ENCODE peak calls at places on chromosomes 16 and 17, in six cellular contexts. V is thyroid gland, I is fibroblast of villous mesenchyme, K is tibial artery, D is heart right ventricle, F is cardiac fibroblast. S is an unnamed sample.
A peak's percentile ranks its signal among the peaks of the same experiment; 100 is the strongest.

GRCh38 chr16:67883872-67884261 is 818 bp upstream of the NRN1L start:
- DNase-seq in F (peak; percentile 65), V (peak; percentile 73), D (peak; percentile 70), K (peak; percentile 76), I (peak; percentile 47), S (peak; percentile 74)

GRCh38 chr16:64440421-64440831 is 681.4 kb downstream of the CDH11 start:
- DNase-seq in V (peak; percentile 7), F (peak; percentile 93), K (no peak), D (no peak), I (peak; percentile 81), S (peak; percentile 95)

GRCh38 chr16:67268136-67268579 is 11.2 kb upstream of the PLEKHG4 start:
- DNase-seq in V (no peak), K (peak; percentile 83), F (peak; percentile 97), D (no peak), I (peak; percentile 92), S (peak; percentile 84)

GRCh38 chr16:497258-497657 is 30.3 kb upstream of the CAPN15 start:
- DNase-seq in I (no peak), V (no peak), F (no peak), D (no peak), K (no peak), S (no peak)

GRCh38 chr16:53518550-53519416 is 15.8 kb upstream of the AKTIP start:
- DNase-seq in V (no peak), I (peak; percentile 93), F (peak; percentile 86), K (no peak), D (no peak), S (peak; percentile 10)

GRCh38 chr16:19104591-19104990 is 9.2 kb upstream of the ITPRIPL2 start:
- DNase-seq in F (no peak), D (no peak), I (no peak), V (no peak), K (peak; percentile 28), S (no peak)

GRCh38 chr17:82402865-82403264 is 15.3 kb upstream of the HEXD start:
- DNase-seq in D (no peak), V (no peak), F (no peak), K (no peak), I (no peak), S (no peak)

GRCh38 chr16:53055603-53056527 is 1.1 kb downstream of the CHD9 start:
- DNase-seq in I (peak; percentile 97), D (no peak), F (peak; percentile 92), V (peak; percentile 20), K (no peak), S (peak; percentile 69)

GRCh38 chr17:80497726-80498241 is 21.4 kb upstream of the NPTX1 start:
- DNase-seq in I (no peak), K (no peak), D (no peak), V (no peak), F (no peak), S (no peak)

GRCh38 chr17:58184308-58184985 is 8.1 kb upstream of the EPX start:
- DNase-seq in D (no peak), K (no peak), V (no peak), F (peak; percentile 30), I (peak; percentile 6), S (no peak)

GRCh38 chr17:57478433-57478832 is 222.1 kb downstream of the MSI2 start:
- DNase-seq in I (no peak), F (peak; percentile 87), V (no peak), K (no peak), D (no peak), S (no peak)

GRCh38 chr17:74235040-74235581 is 21.7 kb downstream of the TTYH2 start:
- DNase-seq in D (no peak), F (no peak), K (no peak), I (no peak), V (peak; percentile 67), S (no peak)

GRCh38 chr16:49833796-49834195 is 22.1 kb downstream of the ZNF423 start:
- DNase-seq in I (no peak), V (no peak), D (peak; percentile 49), K (peak; percentile 92), F (no peak), S (no peak)

GRCh38 chr17:48254896-48255295 is 147.3 kb downstream of the SNX11 start:
- DNase-seq in I (no peak), V (no peak), D (no peak), F (no peak), K (no peak), S (no peak)

GRCh38 chr17:9842057-9842758 is 16.5 kb downstream of the GLP2R start:
- DNase-seq in V (peak; percentile 8), F (peak; percentile 86), K (peak; percentile 87), I (peak; percentile 89), D (peak; percentile 45), S (peak; percentile 11)

GRCh38 chr17:197352-197751 is 15.9 kb upstream of the DOC2B start:
- DNase-seq in V (no peak), D (no peak), I (no peak), F (no peak), K (no peak), S (no peak)

GRCh38 chr17:1762906-1763829 is 1.3 kb downstream of the SERPINF1 start:
- DNase-seq in I (peak; percentile 90), K (peak; percentile 79), F (peak; percentile 89), V (no peak), D (peak; percentile 50), S (peak; percentile 82)

GRCh38 chr17:42227849-42228696 is 33.8 kb upstream of the GHDC start:
- DNase-seq in I (peak; percentile 54), V (no peak), D (no peak), K (no peak), F (peak; percentile 57), S (no peak)

GRCh38 chr16:2150418-2151187 is 2.2 kb downstream of the RAB26 start:
- DNase-seq in I (peak; percentile 61), V (no peak), F (peak; percentile 49), D (no peak), K (no peak), S (no peak)

GRCh38 chr16:23679274-23679985 is 741 bp downstream of the PLK1 start:
- DNase-seq in I (peak; percentile 56), K (no peak), F (peak; percentile 46), D (no peak), V (peak; percentile 7), S (peak; percentile 25)

GRCh38 chr16:85126731-85127662 is 14.7 kb upstream of the CIBAR2 start:
- DNase-seq in V (no peak), F (peak; percentile 93), K (peak; percentile 69), D (no peak), I (peak; percentile 70), S (peak; percentile 83)

GRCh38 chr17:19398301-19399181 is 11.6 kb upstream of the MFAP4 start:
- DNase-seq in K (peak; percentile 77), V (peak; percentile 45), I (peak; percentile 91), F (peak; percentile 91), D (peak; percentile 43), S (peak; percentile 28)

GRCh38 chr17:48491527-48492273 is 39.1 kb downstream of the HOXB1 start:
- DNase-seq in K (no peak), D (no peak), V (no peak), F (no peak), I (no peak), S (no peak)

GRCh38 chr17:38967290-38967738 is at the start of gene FBXO47:
- DNase-seq in V (peak; percentile 95), I (peak; percentile 95), K (peak; percentile 97), D (peak; percentile 92), F (peak; percentile 92), S (peak; percentile 3)

GRCh38 chr17:304461-304860 is 48.1 kb downstream of the RPH3AL start:
- DNase-seq in F (no peak), I (no peak), V (peak; percentile 29), D (no peak), K (no peak), S (peak; percentile 6)

GRCh38 chr17:43363181-43363925 is 35.4 kb upstream of the ARL4D start:
- DNase-seq in D (no peak), I (no peak), K (no peak), F (no peak), V (no peak), S (no peak)

GRCh38 chr17:43360739-43361498 is 37.9 kb upstream of the ARL4D start:
- DNase-seq in F (peak; percentile 99), V (peak; percentile 91), K (peak; percentile 97), I (peak; percentile 100), D (peak; percentile 80), S (peak; percentile 90)

GRCh38 chr17:43356999-43357398 is 41.8 kb upstream of the ARL4D start:
- DNase-seq in V (no peak), K (no peak), F (peak; percentile 87), D (no peak), I (peak; percentile 87), S (peak; percentile 95)

GRCh38 chr17:43359469-43360105 is 39.2 kb upstream of the ARL4D start:
- DNase-seq in K (no peak), F (no peak), V (no peak), I (no peak), D (no peak), S (no peak)

DNA sequence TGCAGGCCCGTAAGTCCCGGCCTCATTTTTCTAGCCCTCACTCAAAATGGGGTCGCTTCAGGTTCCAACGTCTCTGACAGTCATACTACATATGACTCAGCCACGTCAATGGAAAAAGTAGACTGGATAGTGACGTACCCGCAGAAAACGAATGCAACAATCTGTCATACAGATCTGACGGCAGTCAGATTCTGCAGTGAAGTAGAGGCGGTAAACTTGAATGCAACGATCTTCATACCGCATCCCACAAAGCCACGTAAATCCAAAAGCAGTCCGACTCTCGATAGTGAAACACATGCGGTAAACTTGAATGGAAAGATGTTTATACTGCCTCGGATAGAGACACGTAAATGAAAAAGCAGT is 38.4 kb upstream of the ARL4D start:
- DNase-seq in I (peak; percentile 94), V (no peak), D (no peak), F (peak; percentile 82), K (no peak), S (peak; percentile 80)
- H3K4me3 ChIP-seq in I (peak overlapping the region; percentile 61), V (peak overlapping the region; percentile 29), D (peak overlapping the region; percentile 40), F (peak overlapping the region; percentile 49), K (peak overlapping the region; percentile 57), S (peak overlapping the region; percentile 84)

GRCh38 chr16:31476305-31477219 is 4.6 kb downstream of the TGFB1I1 start:
- DNase-seq in D (peak; percentile 76), F (no peak), I (no peak), V (peak; percentile 94), K (peak; percentile 81), S (no peak)
- H3K4me3 ChIP-seq in D (no peak overlapping the region), F (no peak overlapping the region), I (no peak overlapping the region), V (peak overlapping the region; percentile 52), K (peak overlapping the region; percentile 23), S (no peak overlapping the region)

GRCh38 chr16:29876186-29876577 is 13.2 kb upstream of the CDIPT start:
- DNase-seq in V (no peak), F (no peak), K (no peak), I (no peak), D (no peak), S (no peak)
- H3K4me3 ChIP-seq in V (no peak overlapping the region), F (peak overlapping the region; percentile 18), K (no peak overlapping the region), I (peak overlapping the region; percentile 50), D (no peak overlapping the region), S (no peak overlapping the region)

GRCh38 chr17:77651983-77652382 is 306.5 kb upstream of the TNRC6C start:
- DNase-seq in K (no peak), F (no peak), D (no peak), I (no peak), V (no peak), S (no peak)

GRCh38 chr17:77654861-77655260 is 303.6 kb upstream of the TNRC6C start:
- DNase-seq in I (no peak), F (no peak), K (peak; percentile 31), D (no peak), V (no peak), S (no peak)

GRCh38 chr17:77657821-77658220 is 300.7 kb upstream of the TNRC6C start:
- DNase-seq in I (no peak), V (no peak), D (no peak), F (no peak), K (no peak), S (no peak)

GRCh38 chr17:77656054-77656453 is 302.4 kb upstream of the TNRC6C start:
- DNase-seq in K (peak; percentile 40), I (no peak), V (no peak), F (no peak), D (no peak), S (no peak)

GRCh38 chr17:77654296-77654695 is 304.2 kb upstream of the TNRC6C start:
- DNase-seq in D (no peak), I (no peak), K (peak; percentile 48), F (no peak), V (no peak), S (no peak)
- H3K4me3 ChIP-seq in D (no peak overlapping the region), I (no peak overlapping the region), K (no peak overlapping the region), F (no peak overlapping the region), V (no peak overlapping the region), S (no peak overlapping the region)

S was measured in adipocyte.